ENCODE peak calls at places on chromosomes 11 and 22, in five cellular contexts. X, R, B, A and T are unnamed samples. For H3K4me1, the result is how much of the 10 kb centered on the place peaks cover.

GRCh38 chr22:40385041-40385782 is 14.8 kb downstream of the SGSM3 start:
- DNase-seq in X (no peak), R (no peak), B (no peak), A (no peak), T (no peak)

GRCh38 chr11:131217313-131218297 is 152.8 kb upstream of the NTM start:
- DNase-seq in X (no peak), R (no peak), B (no peak), A (no peak), T (no peak)

GRCh38 chr11:94884322-94884721 is 89.0 kb downstream of the CWC15 start:
- DNase-seq in X (no peak), R (no peak), B (no peak), A (no peak), T (no peak)

GRCh38 chr11:1574256-1575242 is 2.5 kb upstream of the DUSP8 start:
- DNase-seq in X (peak), R (peak), B (peak), A (peak), T (peak)

GRCh38 chr11:118929496-118930151 is 3.9 kb upstream of the BCL9L start:
- DNase-seq in X (peak), R (peak), B (peak), A (peak), T (peak)

GRCh38 chr11:61776561-61777075 is 15.8 kb downstream of the TMEM258 start:
- DNase-seq in X (peak), R (peak), B (peak), A (no peak), T (peak)

GRCh38 chr11:99244613-99245012 is 223.9 kb downstream of the CNTN5 start:
- DNase-seq in X (no peak), R (no peak), B (no peak), A (no peak), T (no peak)

GRCh38 chr11:71999360-71999759 is 651 bp downstream of the IL18BP start:
- DNase-seq in X (no peak), R (no peak), B (peak), A (no peak), T (no peak)

GRCh38 chr11:109547356-109548027 is 125.5 kb downstream of the C11orf87 start:
- DNase-seq in X (no peak), R (no peak), B (no peak), A (no peak), T (no peak)

GRCh38 chr11:29263971-29264682 is 752.7 kb downstream of the KCNA4 start:
- DNase-seq in X (no peak), R (no peak), B (no peak), A (no peak), T (no peak)

GRCh38 chr11:46529086-46529905 is 64.5 kb downstream of the AMBRA1 start:
- DNase-seq in X (peak), R (peak), B (peak), A (peak), T (peak)

GRCh38 chr11:16926868-16927267 is 87.3 kb downstream of the PLEKHA7 start:
- DNase-seq in X (no peak), R (no peak), B (no peak), A (no peak), T (no peak)

GRCh38 chr11:1749020-1749758 is 1.2 kb downstream of the IFITM10 start:
- DNase-seq in X (no peak), R (peak), B (no peak), A (no peak), T (no peak)

GRCh38 chr22:29344137-29344536 is 28.6 kb upstream of the RASL10A start:
- DNase-seq in X (no peak), R (peak), B (no peak), A (peak), T (peak)

GRCh38 chr11:80930038-80930437 is 1489.2 kb upstream of the TENM4 start:
- DNase-seq in X (no peak), R (no peak), B (no peak), A (no peak), T (no peak)

GRCh38 chr11:28559497-28559896 is 451.3 kb downstream of the METTL15 start:
- DNase-seq in X (no peak), R (no peak), B (no peak), A (no peak), T (no peak)

GRCh38 chr11:132914600-132914999 is 617.7 kb downstream of the OPCML start:
- DNase-seq in X (no peak), R (no peak), B (no peak), A (no peak), T (no peak)

GRCh38 chr22:44938886-44939285 is 70.9 kb downstream of the PHF21B start:
- DNase-seq in X (no peak), R (no peak), B (no peak), A (no peak), T (no peak)

GRCh38 chr11:65539401-65540289 is 14.8 kb downstream of the SCYL1 start:
- DNase-seq in X (no peak), R (no peak), B (no peak), A (no peak), T (peak)

GRCh38 chr11:73072935-73073481 is 69.1 kb downstream of the FCHSD2 start:
- DNase-seq in X (no peak), R (peak), B (peak), A (no peak), T (no peak)

GRCh38 chr11:33375688-33376311 is 118.6 kb downstream of the HIPK3 start:
- DNase-seq in X (no peak), R (peak), B (peak), A (no peak), T (peak)

GRCh38 chr11:17498058-17498457 is 21.4 kb upstream of the ABCC8 start:
- DNase-seq in X (no peak), R (no peak), B (no peak), A (no peak), T (peak)

GRCh38 chr11:69114811-69115523 is 40.8 kb upstream of the SMIM38 start:
- DNase-seq in X (no peak), R (no peak), B (no peak), A (no peak), T (no peak)

GRCh38 chr22:46774456-46775363 is 12.3 kb downstream of the TBC1D22A start:
- DNase-seq in X (no peak), R (no peak), B (no peak), A (no peak), T (no peak)

GRCh38 chr22:46776876-46777608 is 14.6 kb downstream of the TBC1D22A start:
- DNase-seq in X (peak), R (no peak), B (no peak), A (no peak), T (no peak)

GRCh38 chr22:46775364-46775758 is 12.9 kb downstream of the TBC1D22A start:
- DNase-seq in X (peak), R (no peak), B (no peak), A (no peak), T (no peak)

GRCh38 chr22:46776486-46776826 is 14.0 kb downstream of the TBC1D22A start:
- DNase-seq in X (peak), R (no peak), B (no peak), A (no peak), T (no peak)

DNA sequence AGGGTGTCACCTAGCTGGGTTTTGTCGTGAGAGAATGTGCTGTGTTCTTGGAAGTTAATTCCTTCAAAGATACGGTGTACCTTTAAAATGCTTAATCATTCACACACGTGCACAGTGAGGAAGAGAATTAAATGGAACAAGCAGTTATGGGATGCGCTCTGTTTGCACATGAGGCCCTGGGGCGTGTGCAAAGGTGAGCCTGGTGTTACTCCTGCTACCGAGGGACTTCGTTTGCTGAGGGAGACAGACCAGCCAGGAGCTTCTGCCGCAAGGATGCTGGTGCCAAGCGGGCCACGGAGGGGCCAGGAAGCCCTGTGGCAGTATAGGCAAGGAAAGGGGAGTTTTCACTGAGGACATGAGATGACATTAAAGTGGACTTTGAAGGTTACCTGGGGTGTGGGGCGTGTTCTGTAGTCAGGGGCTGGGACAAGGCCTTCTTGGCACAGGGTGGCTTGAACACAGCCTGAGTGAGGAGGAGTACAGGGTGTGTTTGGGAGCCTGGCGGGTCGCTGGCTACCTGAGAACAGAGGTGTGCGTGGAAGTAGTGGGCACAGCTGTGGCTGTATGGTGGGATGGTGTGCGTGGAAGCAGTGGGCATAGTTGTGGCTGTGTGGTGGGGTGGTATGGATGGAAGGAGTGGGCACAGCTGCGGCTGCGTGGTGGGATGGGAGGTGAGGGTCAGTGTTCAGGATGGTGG is 13.5 kb downstream of the TBC1D22A start:
- DNase-seq in X (peak), R (no peak), B (no peak), A (no peak), T (no peak)
- H3K4me1 ChIP-seq in X (half or more), R (under half), B (under half), A (half or more), T (under half)

DNA sequence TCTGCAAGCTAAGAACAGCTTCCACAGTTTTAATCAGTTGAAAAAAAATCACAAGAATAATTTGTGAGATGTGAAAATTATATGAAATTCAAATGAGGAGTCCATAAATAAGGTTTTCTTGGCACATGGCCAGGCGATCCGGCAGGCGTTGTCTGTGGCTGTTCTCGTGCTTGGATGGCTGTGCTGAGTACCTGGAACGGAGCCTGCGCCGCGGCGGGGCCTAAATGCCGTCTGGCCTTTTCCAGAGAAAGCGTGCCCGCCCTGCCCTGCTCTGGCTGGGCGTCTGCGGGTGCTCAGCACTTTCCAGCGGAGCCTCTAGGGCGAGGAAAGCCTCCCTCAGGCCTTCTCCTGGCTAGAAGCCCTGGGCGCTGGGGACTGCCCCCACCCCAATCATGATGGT is 41.8 kb downstream of the OSBPL5 start:
- DNase-seq in X (peak), R (no peak), B (no peak), A (peak), T (peak)
- H3K27ac ChIP-seq in X (no peak), R (no peak), B (no peak), A (peak), T (no peak)

GRCh38 chr11:10310301-10310841 is 5.5 kb downstream of the ADM start:
- DNase-seq in X (no peak), R (no peak), B (peak), A (no peak), T (no peak)
- H3K4me1 ChIP-seq in X (under half), R (under half), B (under half), A (half or more), T (under half)

GRCh38 chr22:17107547-17107810 is 13.7 kb downstream of the TMEM121B start:
- DNase-seq in X (no peak), R (no peak), B (no peak), A (no peak), T (no peak)

GRCh38 chr22:17108256-17109112 is 12.7 kb downstream of the TMEM121B start:
- DNase-seq in X (no peak), R (no peak), B (no peak), A (no peak), T (peak)

GRCh38 chr22:17106161-17106784 is 14.9 kb downstream of the TMEM121B start:
- DNase-seq in X (peak), R (no peak), B (no peak), A (no peak), T (no peak)

GRCh38 chr22:17105143-17106129 is 15.7 kb downstream of the TMEM121B start:
- DNase-seq in X (no peak), R (no peak), B (no peak), A (no peak), T (no peak)

DNA sequence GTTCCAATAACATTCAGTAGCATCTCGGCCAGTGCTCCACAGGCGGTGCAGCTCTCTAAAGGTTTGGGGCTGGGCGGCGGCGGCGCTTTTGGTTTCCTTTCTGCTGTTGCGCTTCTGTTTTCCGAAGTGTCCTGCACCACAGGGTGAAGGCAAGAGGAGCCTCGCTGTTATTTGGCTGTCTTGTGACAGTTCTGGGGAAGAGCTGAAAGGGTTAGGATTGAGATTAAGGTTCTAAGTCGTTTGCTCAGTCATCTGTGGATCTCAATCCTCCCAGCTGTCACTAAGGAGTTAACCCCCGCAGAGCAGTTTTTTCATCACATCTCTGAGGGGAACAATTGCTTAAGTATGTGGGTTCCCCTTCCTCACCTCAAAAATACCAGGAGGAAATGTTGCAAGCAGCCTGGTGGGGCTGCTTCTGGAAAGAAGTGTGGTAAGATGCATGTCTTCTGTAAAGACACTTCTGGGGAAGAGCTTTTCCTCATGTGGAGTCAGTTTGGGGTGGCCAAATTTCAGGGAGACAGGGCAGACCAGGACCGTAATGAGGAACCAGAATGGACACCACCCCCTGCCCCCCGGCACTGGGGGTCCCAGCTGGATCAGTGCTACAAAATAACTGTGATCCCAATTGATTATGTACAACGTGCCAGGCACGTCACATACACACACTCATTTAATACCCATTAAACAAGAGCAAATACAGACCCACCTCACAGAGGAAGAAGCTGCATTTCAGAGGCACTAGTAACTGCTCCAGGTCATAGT is 14.2 kb downstream of the TMEM121B start:
- DNase-seq in X (peak), R (no peak), B (no peak), A (no peak), T (no peak)
- H3K27ac ChIP-seq in X (no peak), R (no peak), B (no peak), A (peak), T (no peak)

DNA sequence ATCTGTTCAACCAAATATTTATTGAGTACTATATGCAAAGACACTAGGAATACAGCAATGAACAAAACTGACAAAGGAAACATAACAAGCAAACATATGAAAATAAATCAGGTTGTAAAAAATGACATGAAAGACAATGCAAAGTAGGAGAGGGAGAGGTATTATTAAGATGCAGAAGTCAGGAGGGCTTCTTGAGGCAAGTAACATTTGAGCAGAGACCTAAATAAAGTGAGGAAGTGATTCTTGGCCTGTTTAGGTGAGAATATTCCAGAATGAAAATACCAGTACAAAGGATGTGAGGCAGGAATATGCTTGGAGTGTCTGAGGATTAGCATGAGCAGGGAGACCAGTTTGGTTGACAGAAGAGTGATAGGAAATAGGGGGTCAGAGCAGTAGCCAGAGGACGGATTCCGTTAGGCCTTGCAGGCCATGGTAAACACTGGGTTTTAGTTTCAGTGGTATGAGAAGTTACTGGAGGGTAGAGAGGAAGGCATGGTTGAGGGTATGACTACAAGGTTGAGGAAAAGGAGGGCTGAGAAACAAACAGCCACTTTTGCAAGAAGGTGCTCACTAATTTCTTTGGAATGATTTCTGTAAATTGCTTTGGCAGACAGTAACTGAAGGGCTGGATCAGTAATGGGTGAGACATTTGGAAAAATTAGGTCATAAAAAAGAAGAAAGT is 191.8 kb downstream of the SWAP70 start:
- DNase-seq in X (no peak), R (no peak), B (no peak), A (no peak), T (no peak)
- H3K4me1 ChIP-seq in X (under half), R (under half), B (half or more), A (under half), T (under half)

GRCh38 chr22:23109079-23109347 is 32.8 kb downstream of the RSPH14 start:
- DNase-seq in X (no peak), R (no peak), B (no peak), A (no peak), T (no peak)

GRCh38 chr22:23106906-23107367 is 34.9 kb downstream of the RSPH14 start:
- DNase-seq in X (no peak), R (no peak), B (no peak), A (peak), T (peak)

GRCh38 chr22:23107487-23108323 is 34.1 kb downstream of the RSPH14 start:
- DNase-seq in X (no peak), R (no peak), B (no peak), A (no peak), T (no peak)

GRCh38 chr22:23109441-23109978 is 32.3 kb downstream of the RSPH14 start:
- DNase-seq in X (no peak), R (no peak), B (no peak), A (no peak), T (no peak)

DNA sequence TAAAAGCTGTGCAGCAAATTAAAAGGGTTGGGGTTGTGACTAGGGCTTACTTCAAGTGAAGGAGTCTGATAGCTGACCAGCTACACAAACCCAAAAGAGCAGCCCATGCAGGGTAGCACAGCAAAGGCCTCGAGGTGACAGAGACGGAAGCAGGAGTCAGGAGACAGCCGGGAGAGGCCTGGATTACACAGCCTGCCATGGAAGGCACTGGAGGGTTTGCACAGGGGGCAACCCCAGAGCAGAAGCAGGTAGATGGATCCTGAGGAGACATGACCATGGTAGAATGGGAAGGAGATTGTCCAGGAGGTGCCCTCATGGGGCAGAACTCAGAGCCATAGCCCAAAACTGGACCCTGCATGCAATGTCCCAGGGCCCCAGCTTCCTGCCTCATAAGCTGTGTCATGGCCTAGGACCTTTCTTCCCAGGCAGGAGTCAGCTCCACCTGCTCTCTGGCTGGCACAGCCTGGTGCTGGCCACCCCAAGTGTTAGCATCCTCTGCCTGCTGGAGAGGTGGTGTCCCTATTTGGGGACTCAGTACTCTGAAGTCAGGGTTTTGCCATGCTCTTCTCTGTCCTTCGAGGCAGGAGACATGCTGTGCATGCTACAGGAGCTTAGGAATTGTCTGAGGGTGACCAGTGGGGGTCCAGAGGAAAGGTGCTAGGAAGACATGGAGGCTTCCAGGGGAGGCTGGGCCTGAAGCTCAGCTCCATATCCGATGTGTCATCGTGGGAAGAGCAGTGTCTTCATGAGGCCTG is 33.3 kb downstream of the RSPH14 start:
- DNase-seq in X (no peak), R (no peak), B (no peak), A (no peak), T (no peak)
- H3K27ac ChIP-seq in X (no peak), R (no peak), B (no peak), A (no peak), T (no peak)

GRCh38 chr22:38652858-38653257 is 3.3 kb downstream of the FAM227A start:
- DNase-seq in X (no peak), R (no peak), B (no peak), A (no peak), T (no peak)
- H3K4me1 ChIP-seq in X (under half), R (under half), B (under half), A (under half), T (under half)

GRCh38 chr22:46419754-46420571 is 84.4 kb downstream of the TRMU start:
- DNase-seq in X (no peak), R (no peak), B (no peak), A (no peak), T (peak)
- H3K27ac ChIP-seq in X (no peak), R (no peak), B (no peak), A (no peak), T (no peak)

GRCh38 chr22:50724616-50725015 is 13.4 kb upstream of the ACR start:
- DNase-seq in X (no peak), R (no peak), B (no peak), A (no peak), T (no peak)
- H3K4me1 ChIP-seq in X (under half), R (under half), B (under half), A (half or more), T (under half)